ENCODE peak calls at places on chromosome 9, in four cellular contexts. D, U, G and W are unnamed samples.

GRCh38 chr9:126033956-126034355 is 286.8 kb downstream of the PBX3 start:
- DNase-seq in G (no peak), U (no peak), D (peak), W (no peak)

GRCh38 chr9:6566409-6567139 is 79.0 kb downstream of the GLDC start:
- DNase-seq in U (no peak), D (no peak), G (peak), W (no peak)

GRCh38 chr9:111961575-111961974 is 65.0 kb downstream of the UGCG start:
- DNase-seq in D (no peak), U (no peak), G (no peak), W (no peak)

GRCh38 chr9:128845186-128845931 is 15.8 kb upstream of the SPOUT1 start:
- DNase-seq in D (no peak), G (no peak), U (no peak), W (no peak)

GRCh38 chr9:112552229-112553050 is 65.8 kb downstream of the KIAA1958 start:
- DNase-seq in U (no peak), G (no peak), D (no peak), W (no peak)

GRCh38 chr9:36939655-36940578 is 94.2 kb downstream of the PAX5 start:
- DNase-seq in D (no peak), U (no peak), G (no peak), W (no peak)

GRCh38 chr9:14030350-14030823 is 283.6 kb downstream of the NFIB start:
- DNase-seq in D (no peak), G (no peak), U (no peak), W (no peak)

GRCh38 chr9:126700903-126701819 is 87.4 kb downstream of the LMX1B start:
- DNase-seq in G (no peak), U (no peak), D (peak), W (no peak)

GRCh38 chr9:135373151-135373685 is 106.4 kb upstream of the PPP1R26 start:
- DNase-seq in U (no peak), G (no peak), D (no peak), W (no peak)

GRCh38 chr9:109068764-109069163 is 51.0 kb downstream of the TMEM245 start:
- DNase-seq in D (no peak), U (no peak), G (no peak), W (no peak)

GRCh38 chr9:129895376-129896268 is 60.4 kb downstream of the USP20 start:
- DNase-seq in G (no peak), D (peak), U (peak), W (no peak)

GRCh38 chr9:6822696-6823095 is 64.9 kb downstream of the KDM4C start:
- DNase-seq in D (no peak), U (no peak), G (no peak), W (no peak)